ENCODE peak calls at places on chromosome 9, in seven cellular contexts. F is body of pancreas, X is ovary, A is dorsolateral prefrontal cortex, W is mucosa of descending colon, U is heart left ventricle, G is GM12878. Z is an unnamed sample.

GRCh38 chr9:37972346-37972745 is 68.4 kb upstream of the SLC25A51 start:
- DNase-seq in F (no peak), X (no peak), A (no peak), W (no peak), U (no peak), G (no peak), Z (no peak)

GRCh38 chr9:123825337-123825736 is 104.6 kb downstream of the DENND1A start:
- DNase-seq in F (no peak), X (no peak), A (no peak), W (no peak), U (no peak), G (no peak), Z (no peak)

GRCh38 chr9:132717326-132717945 is 47.2 kb downstream of the GTF3C4 start:
- DNase-seq in F (no peak), X (no peak), A (no peak), W (no peak), U (no peak), G (no peak), Z (no peak)

GRCh38 chr9:112332674-112332976 is 794 bp downstream of the PTBP3 start:
- DNase-seq in F (no peak), X (no peak), A (no peak), W (no peak), U (no peak), G (no peak), Z (no peak)

GRCh38 chr9:130381660-130382059 is 63.1 kb upstream of the ASS1 start:
- DNase-seq in F (no peak), X (no peak), A (no peak), W (no peak), U (no peak), G (no peak), Z (no peak)

GRCh38 chr9:2545881-2546490 is 75.6 kb upstream of the VLDLR start:
- DNase-seq in F (no peak), X (no peak), A (no peak), W (no peak), U (no peak), G (no peak), Z (no peak)

GRCh38 chr9:133140174-133140505 is 19.1 kb upstream of the RALGDS start:
- DNase-seq in F (no peak), X (no peak), A (no peak), W (peak), U (no peak), G (no peak), Z (no peak)

GRCh38 chr9:86633904-86634303 is 279.7 kb upstream of the TUT7 start:
- DNase-seq in F (no peak), X (no peak), A (no peak), W (no peak), U (no peak), G (no peak), Z (no peak)

GRCh38 chr9:5518937-5519319 is 8.6 kb downstream of the PDCD1LG2 start:
- DNase-seq in F (no peak), X (no peak), A (no peak), W (no peak), U (no peak), G (no peak), Z (no peak)

GRCh38 chr9:133607976-133608375 is 1.2 kb downstream of the FAM163B start:
- DNase-seq in F (no peak), X (no peak), A (no peak), W (no peak), U (no peak), G (no peak), Z (no peak)

GRCh38 chr9:78695521-78695920 is 398.6 kb downstream of the PSAT1 start:
- DNase-seq in F (no peak), X (no peak), A (no peak), W (no peak), U (no peak), G (no peak), Z (no peak)

DNA sequence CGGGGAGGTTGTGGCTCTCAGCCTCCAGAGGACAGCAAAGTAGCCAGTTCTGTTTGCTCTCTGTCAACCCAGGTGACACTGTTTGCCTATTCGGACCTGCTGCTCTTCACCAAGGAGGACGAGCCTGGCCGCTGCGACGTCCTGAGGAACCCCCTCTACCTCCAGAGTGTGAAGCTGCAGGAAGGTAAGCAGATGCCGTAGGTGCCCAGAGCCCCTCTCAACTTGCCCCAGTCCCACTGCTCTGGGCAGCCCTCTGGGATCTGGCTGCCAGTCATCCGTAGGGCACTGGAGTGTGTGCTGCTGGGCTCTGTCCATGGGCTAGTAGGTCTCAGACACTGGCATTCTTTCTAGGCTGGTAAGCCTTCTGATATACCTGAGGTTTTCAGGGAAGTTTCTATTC is 59.3 kb downstream of the RGS3 start:
- DNase-seq in F (no peak), X (no peak), A (no peak), W (no peak), U (no peak), G (no peak), Z (no peak)
- H3K4me3 ChIP-seq in F (no peak), X (no peak), A (no peak), W (no peak), U (no peak), G (peak), Z (peak)

GRCh38 chr9:71767421-71768321 is 642 bp downstream of the CEMIP2 start:
- DNase-seq in F (peak), X (peak), A (no peak), W (peak), U (no peak), G (no peak), Z (no peak)

GRCh38 chr9:71766663-71767062 is 1.6 kb downstream of the CEMIP2 start:
- DNase-seq in F (no peak), X (no peak), A (no peak), W (no peak), U (no peak), G (peak), Z (no peak)

GRCh38 chr9:71769175-71770165 is 1.2 kb upstream of the CEMIP2 start:
- DNase-seq in F (peak), X (peak), A (peak), W (peak), U (peak), G (no peak), Z (no peak)

GRCh38 chr9:71765693-71766092 is 2.6 kb downstream of the CEMIP2 start:
- DNase-seq in F (no peak), X (no peak), A (no peak), W (no peak), U (no peak), G (no peak), Z (no peak)

GRCh38 chr9:71768388-71769174 is at the start of gene CEMIP2:
- DNase-seq in F (peak), X (peak), A (peak), W (peak), U (peak), G (no peak), Z (no peak)
- TF ChIP-seq CTCF in F (no peak), X (peak), A (peak), W (peak), U (peak), G (peak), Z (peak)

GRCh38 chr9:117546894-117547293 is 132.0 kb upstream of the ASTN2 start:
- DNase-seq in F (peak), X (no peak), A (peak), W (peak), U (peak), G (no peak), Z (no peak)
- H3K4me3 ChIP-seq in F (no peak), X (no peak), A (peak), W (no peak), U (no peak), G (no peak), Z (no peak)

DNA sequence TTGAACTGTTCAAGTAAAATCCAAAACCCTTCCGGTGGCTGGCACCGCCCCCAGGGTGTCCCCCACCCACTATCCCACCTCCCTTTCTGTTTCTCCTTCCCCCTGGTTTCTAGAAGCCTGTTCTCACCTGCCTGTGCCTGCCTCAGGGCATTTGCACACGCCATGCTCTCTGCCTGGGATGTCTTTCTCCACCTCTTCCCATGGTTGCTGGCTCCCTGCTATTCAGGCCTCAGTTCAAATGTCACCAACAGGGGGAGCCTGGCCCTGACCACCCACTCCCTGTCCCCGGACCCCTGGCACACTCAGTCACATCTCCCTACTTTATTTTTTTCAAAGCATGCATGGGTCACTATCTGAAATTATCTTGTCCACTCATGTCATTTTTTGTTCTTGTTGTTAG is 39.9 kb upstream of the EEIG1 start:
- DNase-seq in F (no peak), X (no peak), A (no peak), W (no peak), U (no peak), G (no peak), Z (no peak)
- TF ChIP-seq CTCF in F (peak), X (no peak), A (no peak), W (no peak), U (peak), G (peak), Z (peak)

DNA sequence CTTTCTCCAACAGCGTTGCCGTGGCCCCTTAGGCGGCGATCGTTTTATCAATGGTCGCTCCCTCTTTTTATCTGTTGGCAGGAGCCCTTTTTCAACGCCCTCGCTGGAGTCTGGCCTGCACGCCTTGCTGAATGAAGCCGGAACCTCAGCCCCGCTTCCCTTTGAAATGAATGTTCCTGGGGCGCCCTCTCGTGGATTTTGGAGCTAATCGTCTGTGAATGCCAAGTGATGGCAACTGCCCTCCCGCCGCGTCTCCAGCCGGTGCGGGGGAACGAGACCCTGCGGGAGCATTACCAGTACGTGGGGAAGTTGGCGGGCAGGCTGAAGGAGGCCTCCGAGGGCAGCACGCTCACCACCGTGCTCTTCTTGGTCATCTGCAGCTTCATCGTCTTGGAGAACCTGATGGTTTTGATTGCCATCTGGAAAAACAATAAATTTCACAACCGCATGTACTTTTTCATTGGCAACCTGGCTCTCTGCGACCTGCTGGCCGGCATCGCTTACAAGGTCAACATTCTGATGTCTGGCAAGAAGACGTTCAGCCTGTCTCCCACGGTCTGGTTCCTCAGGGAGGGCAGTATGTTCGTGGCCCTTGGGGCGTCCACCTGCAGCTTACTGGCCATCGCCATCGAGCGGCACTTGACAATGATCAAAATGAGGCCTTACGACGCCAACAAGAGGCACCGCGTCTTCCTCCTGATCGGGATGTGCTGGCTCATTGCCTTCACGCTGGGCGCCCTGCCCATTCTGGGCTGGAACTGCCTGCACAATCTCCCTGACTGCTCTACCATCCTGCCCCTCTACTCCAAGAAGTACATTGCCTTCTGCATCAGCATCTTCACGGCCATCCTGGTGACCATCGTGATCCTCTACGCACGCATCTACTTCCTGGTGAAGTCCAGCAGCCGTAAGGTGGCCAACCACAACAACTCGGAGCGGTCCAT is 10.0 kb downstream of the S1PR3 start:
- DNase-seq in F (peak), X (peak), A (peak), W (peak), U (peak), G (no peak), Z (peak)
- H3K4me3 ChIP-seq in F (no peak), X (no peak), A (peak), W (no peak), U (no peak), G (no peak), Z (no peak)

GRCh38 chr9:35756743-35757526 is 2.9 kb upstream of the MSMP start:
- DNase-seq in F (peak), X (peak), A (peak), W (peak), U (peak), G (no peak), Z (no peak)

GRCh38 chr9:35755071-35755470 is 995 bp upstream of the MSMP start:
- DNase-seq in F (no peak), X (no peak), A (no peak), W (no peak), U (no peak), G (no peak), Z (no peak)

GRCh38 chr9:35754264-35754663 is at the start of gene MSMP:
- DNase-seq in F (no peak), X (no peak), A (no peak), W (no peak), U (no peak), G (no peak), Z (no peak)

GRCh38 chr9:35757527-35758275 is 3.6 kb upstream of the MSMP start:
- DNase-seq in F (no peak), X (no peak), A (peak), W (peak), U (no peak), G (no peak), Z (no peak)

DNA sequence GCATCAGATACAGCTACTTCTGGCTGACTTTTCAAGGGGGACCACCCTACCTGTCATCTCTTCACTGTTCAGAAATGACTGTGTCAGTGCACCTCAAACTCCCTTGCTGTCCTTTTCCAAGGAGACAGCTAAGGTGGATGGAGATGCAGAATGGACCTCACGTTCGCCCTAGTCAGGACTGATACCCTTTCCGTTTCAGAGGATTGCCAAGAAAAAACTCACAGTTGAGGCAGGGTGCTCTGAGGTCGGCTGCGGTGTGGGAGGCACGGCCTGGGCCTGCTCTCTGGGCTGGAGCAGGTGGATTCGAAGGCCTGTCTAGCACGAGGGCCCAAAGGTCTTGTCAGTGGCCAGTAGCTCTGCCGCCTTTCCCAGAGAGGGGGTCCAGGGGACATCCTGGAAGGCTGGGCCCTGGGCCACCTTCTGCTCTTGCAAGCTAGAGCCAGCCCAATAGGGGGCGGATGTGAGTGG is 2.2 kb upstream of the MSMP start:
- DNase-seq in F (peak), X (peak), A (no peak), W (peak), U (peak), G (no peak), Z (no peak)
- TF ChIP-seq CTCF in F (no peak), X (no peak), A (peak), W (peak), U (peak), G (peak), Z (peak)

GRCh38 chr9:125261501-125262216 is at the start of gene GAPVD1:
- DNase-seq in F (peak), X (peak), A (peak), W (peak), U (peak), G (peak), Z (peak)

GRCh38 chr9:125258160-125258559 is 3.5 kb upstream of the GAPVD1 start:
- DNase-seq in F (no peak), X (no peak), A (no peak), W (no peak), U (no peak), G (no peak), Z (no peak)

GRCh38 chr9:125258832-125259534 is 2.6 kb upstream of the GAPVD1 start:
- DNase-seq in F (no peak), X (no peak), A (no peak), W (no peak), U (no peak), G (no peak), Z (no peak)

GRCh38 chr9:125262217-125262991 is 778 bp downstream of the GAPVD1 start:
- DNase-seq in F (no peak), X (no peak), A (no peak), W (no peak), U (no peak), G (no peak), Z (no peak)

GRCh38 chr9:125260564-125260963 is 1.1 kb upstream of the GAPVD1 start:
- DNase-seq in F (no peak), X (no peak), A (no peak), W (no peak), U (no peak), G (no peak), Z (no peak)
- H3K4me3 ChIP-seq in F (no peak), X (no peak), A (no peak), W (no peak), U (no peak), G (peak), Z (no peak)

GRCh38 chr9:3876553-3876952 is 350.8 kb upstream of the RFX3 start:
- DNase-seq in F (no peak), X (no peak), A (no peak), W (no peak), U (no peak), G (no peak), Z (no peak)
- TF ChIP-seq CTCF in F (no peak), X (no peak), A (no peak), W (no peak), U (no peak), G (no peak), Z (no peak)

GRCh38 chr9:7094052-7094451 is 336.3 kb downstream of the KDM4C start:
- DNase-seq in F (no peak), X (no peak), A (no peak), W (peak), U (no peak), G (no peak), Z (no peak)

GRCh38 chr9:7093040-7093439 is 335.3 kb downstream of the KDM4C start:
- DNase-seq in F (no peak), X (no peak), A (no peak), W (no peak), U (no peak), G (no peak), Z (no peak)

GRCh38 chr9:7097040-7097715 is 339.4 kb downstream of the KDM4C start:
- DNase-seq in F (no peak), X (no peak), A (no peak), W (no peak), U (no peak), G (no peak), Z (no peak)

GRCh38 chr9:7094576-7094975 is 336.8 kb downstream of the KDM4C start:
- DNase-seq in F (no peak), X (no peak), A (no peak), W (no peak), U (no peak), G (no peak), Z (no peak)

GRCh38 chr9:7095054-7095453 is 337.3 kb downstream of the KDM4C start:
- DNase-seq in F (no peak), X (no peak), A (no peak), W (no peak), U (no peak), G (no peak), Z (no peak)
- H3K4me3 ChIP-seq in F (no peak), X (no peak), A (no peak), W (no peak), U (no peak), G (no peak), Z (no peak)

Z was measured in GM12864.